ENCODE peak calls at places on chromosomes 12 and 14, in seven cellular contexts. M is ascending aorta, Z is esophagus squamous epithelium, U is K562, W is neural progenitor cell, F is pancreas, S is kidney epithelial cell. C is an unnamed sample. For H3K27me3, the result is how much of the 10 kb centered on the place peaks cover.

GRCh38 chr12:12461281-12461922 is 101.3 kb downstream of the DUSP16 start:
- DNase-seq in M (no peak), Z (no peak), U (no peak), W (no peak), F (no peak), S (no peak), C (no peak)

GRCh38 chr14:89616425-89617141 is 199.6 kb upstream of the FOXN3 start:
- DNase-seq in M (no peak), Z (no peak), U (no peak), W (no peak), F (no peak), S (no peak), C (no peak)

GRCh38 chr14:47917344-47917954 is 242.0 kb upstream of the MDGA2 start:
- DNase-seq in M (no peak), Z (no peak), U (peak), W (peak), F (no peak), S (no peak), C (peak)

GRCh38 chr14:44112774-44113460 is 394.2 kb downstream of the FSCB start:
- DNase-seq in M (no peak), Z (no peak), U (no peak), W (no peak), F (no peak), S (no peak), C (no peak)

GRCh38 chr12:25811656-25812126 is 146.8 kb upstream of the RASSF8 start:
- DNase-seq in M (no peak), Z (no peak), U (no peak), W (no peak), F (no peak), S (no peak), C (no peak)

GRCh38 chr14:55047301-55048053 is 4.0 kb upstream of the MAPK1IP1L start:
- DNase-seq in M (no peak), Z (no peak), U (no peak), W (no peak), F (no peak), S (no peak), C (no peak)

GRCh38 chr14:97281741-97282140 is 484.6 kb downstream of the VRK1 start:
- DNase-seq in M (no peak), Z (no peak), U (no peak), W (no peak), F (no peak), S (no peak), C (no peak)

GRCh38 chr12:84842406-84843013 is 70.1 kb downstream of the SLC6A15 start:
- DNase-seq in M (no peak), Z (no peak), U (peak), W (peak), F (no peak), S (no peak), C (peak)

GRCh38 chr12:45299132-45299692 is 83.3 kb downstream of the ANO6 start:
- DNase-seq in M (peak), Z (no peak), U (peak), W (no peak), F (no peak), S (no peak), C (no peak)

GRCh38 chr12:123660328-123660727 is 10.6 kb upstream of the TCTN2 start:
- DNase-seq in M (no peak), Z (no peak), U (no peak), W (no peak), F (no peak), S (peak), C (no peak)

GRCh38 chr12:107684029-107684790 is 1.4 kb upstream of the PWP1 start:
- DNase-seq in M (no peak), Z (no peak), U (no peak), W (no peak), F (no peak), S (no peak), C (no peak)
- H3K4me3 ChIP-seq in M (no peak), Z (no peak), U (peak), W (peak), F (peak), S (no peak), C (peak)

GRCh38 chr12:120007272-120007671 is 18.2 kb downstream of the BICDL1 start:
- DNase-seq in M (no peak), Z (no peak), U (no peak), W (peak), F (no peak), S (no peak), C (no peak)
- TF ChIP-seq CTCF in M (no peak), Z (no peak), U (no peak), W (no peak), F (no peak), S (no peak), C (no peak)

DNA sequence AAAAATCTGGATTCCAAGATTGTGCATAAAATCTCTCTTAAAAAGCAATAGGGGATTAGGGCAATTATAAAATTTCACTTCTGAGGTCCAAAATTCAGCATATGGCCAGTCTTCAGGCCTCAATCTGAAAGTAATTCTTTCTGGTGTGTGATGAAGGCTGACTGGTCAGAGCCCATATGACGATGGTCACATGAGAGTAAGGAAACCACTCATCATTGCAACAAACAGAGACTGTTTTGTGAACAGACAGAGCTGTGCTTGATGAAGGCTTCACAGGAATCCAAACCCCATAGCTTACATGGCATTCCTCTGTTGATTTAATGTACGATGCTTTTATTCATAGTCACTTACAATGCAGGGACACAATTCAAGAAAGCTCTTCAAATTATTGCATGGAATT is 238.1 kb downstream of the APAF1 start:
- DNase-seq in M (no peak), Z (no peak), U (no peak), W (no peak), F (no peak), S (no peak), C (no peak)
- H3K27me3 ChIP-seq in M (under half), Z (under half), U (under half), W (under half), F (under half), S (under half), C (under half)

GRCh38 chr12:118020036-118020435 is 3.5 kb downstream of the RFC5 start:
- DNase-seq in M (no peak), Z (no peak), U (no peak), W (no peak), F (no peak), S (no peak), C (no peak)
- H3K4me3 ChIP-seq in M (no peak), Z (no peak), U (no peak), W (no peak), F (no peak), S (no peak), C (no peak)

GRCh38 chr14:31461545-31461944 is 4.2 kb upstream of the DTD2 start:
- DNase-seq in M (no peak), Z (no peak), U (no peak), W (no peak), F (no peak), S (no peak), C (no peak)

GRCh38 chr14:31456841-31457664 is at the start of gene DTD2:
- DNase-seq in M (peak), Z (peak), U (peak), W (peak), F (peak), S (peak), C (peak)

GRCh38 chr14:31457665-31458659 is 656 bp upstream of the DTD2 start:
- DNase-seq in M (no peak), Z (no peak), U (no peak), W (peak), F (no peak), S (no peak), C (no peak)
- TF ChIP-seq CTCF in M (no peak), Z (no peak), U (no peak), W (no peak), F (no peak), S (no peak), C (no peak)

GRCh38 chr12:131123817-131124216 is 170.1 kb downstream of the ADGRD1 start:
- DNase-seq in M (peak), Z (no peak), U (no peak), W (no peak), F (no peak), S (no peak), C (no peak)
- H3K27me3 ChIP-seq in M (under half), Z (under half), U (under half), W (under half), F (under half), S (under half), C (under half)

GRCh38 chr14:103627073-103628025 is 1.7 kb upstream of the KLC1 start:
- DNase-seq in M (no peak), Z (no peak), U (no peak), W (no peak), F (no peak), S (no peak), C (no peak)
- H3K4me3 ChIP-seq in M (no peak), Z (no peak), U (no peak), W (no peak), F (no peak), S (no peak), C (no peak)

DNA sequence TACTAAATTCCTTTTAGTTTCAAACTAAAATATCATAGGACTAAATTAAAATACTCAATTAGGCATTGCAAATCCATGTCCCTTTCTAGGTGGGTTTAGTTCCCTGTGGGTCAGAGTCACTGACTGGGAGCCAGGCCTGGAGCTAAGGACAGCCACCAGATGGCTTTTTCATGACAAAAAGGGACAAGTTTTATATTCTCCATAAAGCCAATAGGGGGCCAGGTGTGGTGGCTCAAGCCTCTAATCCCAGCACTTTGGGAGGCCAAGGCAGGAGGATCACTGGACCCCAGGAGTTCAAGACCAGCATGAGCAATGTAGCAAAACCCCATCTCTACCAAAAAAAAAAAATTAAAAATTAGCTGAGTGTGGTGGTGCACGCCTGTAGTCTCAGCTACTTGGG is 35.4 kb upstream of the EIF5 start:
- DNase-seq in M (no peak), Z (no peak), U (no peak), W (no peak), F (no peak), S (no peak), C (no peak)
- TF ChIP-seq CTCF in M (no peak), Z (no peak), U (peak), W (peak), F (no peak), S (no peak), C (no peak)

GRCh38 chr14:68232643-68233055 is 413.1 kb downstream of the RAD51B start:
- DNase-seq in M (peak), Z (no peak), U (no peak), W (no peak), F (peak), S (peak), C (no peak)
- H3K27me3 ChIP-seq in M (under half), Z (under half), U (under half), W (under half), F (under half), S (under half), C (under half)